ENCODE peak calls at places on chromosomes 16 and 17, in four cellular contexts. I is activated naive CD4-positive, alpha-beta T cell; E is NCI-H1092; X is uterus. T is an unnamed sample.
A peak's percentile ranks its signal among the peaks of the same experiment; 100 is the strongest.

GRCh38 chr16:49440156-49441065 is 66.8 kb downstream of the C16orf78 start:
- DNase-seq in I (no peak), E (no peak), X (no peak), T (no peak)

GRCh38 chr16:11138769-11139623 is 117.0 kb downstream of the SOCS1 start:
- DNase-seq in I (no peak), E (no peak), X (no peak), T (no peak)

GRCh38 chr16:22648941-22649340 is 138.2 kb downstream of the NPIPB5 start:
- DNase-seq in I (no peak), E (no peak), X (no peak), T (no peak)

GRCh38 chr16:49620868-49621239 is 235.1 kb downstream of the ZNF423 start:
- DNase-seq in I (no peak), E (no peak), X (no peak), T (no peak)

GRCh38 chr16:12340151-12340733 is 363.7 kb downstream of the SNX29 start:
- DNase-seq in I (no peak), E (no peak), X (no peak), T (peak; percentile 50)

GRCh38 chr16:55029509-55029908 is 98.8 kb downstream of the IRX5 start:
- DNase-seq in I (no peak), E (no peak), X (no peak), T (no peak)

GRCh38 chr17:75525806-75526554 is 483 bp downstream of the LLGL2 start:
- DNase-seq in I (no peak), E (no peak), X (no peak), T (no peak)

GRCh38 chr16:8173111-8173644 is 417.1 kb downstream of the TMEM114 start:
- DNase-seq in I (no peak), E (peak; percentile 31), X (peak; percentile 14), T (peak; percentile 52)

GRCh38 chr16:68425498-68426354 is 22.6 kb downstream of the SMPD3 start:
- DNase-seq in I (no peak), E (no peak), X (no peak), T (no peak)

GRCh38 chr17:7857724-7858486 is at the start of gene CYB5D1:
- DNase-seq in I (peak; percentile 76), E (peak; percentile 88), X (peak; percentile 90), T (no peak)

GRCh38 chr17:75672011-75672410 is 4.9 kb downstream of the SAP30BP start:
- DNase-seq in I (no peak), E (no peak), X (no peak), T (no peak)

GRCh38 chr17:2197271-2197670 is 106.3 kb downstream of the SMG6 start:
- DNase-seq in I (no peak), E (no peak), X (no peak), T (no peak)

GRCh38 chr17:36686123-36686669 is 84.8 kb downstream of the MRM1 start:
- DNase-seq in I (no peak), E (no peak), X (no peak), T (no peak)

GRCh38 chr17:42744283-42744805 is 496 bp downstream of the EZH1 start:
- DNase-seq in I (peak; percentile 60), E (peak; percentile 56), X (no peak), T (no peak)

GRCh38 chr17:62075308-62075815 is 10.3 kb upstream of the MED13 start:
- DNase-seq in I (no peak), E (no peak), X (no peak), T (no peak)

GRCh38 chr17:77924757-77925336 is 33.7 kb upstream of the TNRC6C start:
- DNase-seq in I (no peak), E (no peak), X (peak; percentile 67), T (peak; percentile 71)

GRCh38 chr17:65483438-65483837 is 78.0 kb downstream of the AXIN2 start:
- DNase-seq in I (no peak), E (no peak), X (no peak), T (no peak)

GRCh38 chr17:41680426-41681040 is 8.2 kb upstream of the EIF1 start:
- DNase-seq in I (no peak), E (peak; percentile 50), X (no peak), T (no peak)

GRCh38 chr16:3745751-3746355 is 28.5 kb upstream of the TRAP1 start:
- DNase-seq in I (no peak), E (no peak), X (no peak), T (no peak)

GRCh38 chr17:54992797-54993639 is 24.5 kb downstream of the STXBP4 start:
- DNase-seq in I (no peak), E (peak; percentile 26), X (no peak), T (no peak)

GRCh38 chr16:17423195-17423594 is 47.6 kb downstream of the XYLT1 start:
- DNase-seq in I (no peak), E (no peak), X (no peak), T (no peak)

GRCh38 chr17:35784895-35785294 is 10.5 kb downstream of the MMP28 start:
- DNase-seq in I (no peak), E (no peak), X (no peak), T (no peak)

GRCh38 chr16:9647981-9648701 is 534.1 kb downstream of the GRIN2A start:
- DNase-seq in I (no peak), E (no peak), X (no peak), T (no peak)

GRCh38 chr17:28467456-28468025 is 5.9 kb upstream of the SLC13A2 start:
- DNase-seq in I (no peak), E (no peak), X (no peak), T (no peak)

GRCh38 chr16:87316450-87316922 is 706 bp downstream of the C16orf95 start:
- DNase-seq in I (no peak), E (no peak), X (no peak), T (no peak)

GRCh38 chr16:5056347-5056746 is 9.4 kb downstream of the C16orf89 start:
- DNase-seq in I (peak; percentile 21), E (no peak), X (no peak), T (no peak)

GRCh38 chr17:19753049-19753444 is 4.9 kb upstream of the ALDH3A1 start:
- DNase-seq in I (no peak), E (no peak), X (peak; percentile 41), T (no peak)

GRCh38 chr16:17082126-17082882 is 388.5 kb downstream of the XYLT1 start:
- DNase-seq in I (no peak), E (no peak), X (no peak), T (peak; percentile 57)

GRCh38 chr17:39209317-39210092 is 9.4 kb downstream of the RPL19 start:
- DNase-seq in I (peak; percentile 66), E (no peak), X (peak; percentile 79), T (no peak)

GRCh38 chr16:66840883-66841282 is 3.3 kb upstream of the CA7 start:
- DNase-seq in I (no peak), E (no peak), X (no peak), T (no peak)

GRCh38 chr17:80833952-80834895 is 157.4 kb upstream of the CHMP6 start:
- DNase-seq in I (no peak), E (no peak), X (peak; percentile 76), T (no peak)

GRCh38 chr17:62628845-62629555 is 1.5 kb downstream of the MRC2 start:
- DNase-seq in I (no peak), E (no peak), X (peak; percentile 65), T (no peak)

GRCh38 chr17:44065668-44066203 is 735 bp downstream of the LSM12 start:
- DNase-seq in I (no peak), E (no peak), X (no peak), T (no peak)

GRCh38 chr17:17035920-17036319 is 6.3 kb upstream of the MPRIP start:
- DNase-seq in I (no peak), E (no peak), X (no peak), T (no peak)

T was measured in iPS DF 6.9.